ENCODE peak calls at places on chromosomes 3 and 15, in ten cellular contexts. Y is AG09309; L is NCI-H1417; P is stimulated activated CD8-positive, alpha-beta memory T cell treated with anti-CD3 and anti-CD28 coated beads, Interleukin-15, amount 100 ng/mL, for 24 hours; A is activated CD8-positive, alpha-beta memory T cell treated with anti-CD3 and anti-CD28 coated beads for 1 hour; S is M059J; O is HuH-7; F is activated gamma-delta T cell treated with anti-CD3 and anti-CD28 coated beads, Interleukin-2, amount 50 U/mL, for 16 hours; X is B cell; R is stimulated activated CD4-positive, alpha-beta T cell treated with anti-CD3 and anti-CD28 coated beads, Interleukin-15, amount 100 ng/mL, for 1 hour. M is an unnamed sample.
A peak's percentile ranks its signal among the peaks of the same experiment; 100 is the strongest.

GRCh38 chr3:112437146-112438022 is 61.9 kb downstream of the BTLA start:
- DNase-seq in S (peak; percentile 25), R (no peak), Y (peak; percentile 11), F (no peak), O (peak; percentile 16), L (peak; percentile 11), P (no peak), X (no peak), A (no peak), M (no peak)

GRCh38 chr15:78319588-78319987 is 20.2 kb upstream of the SKIC8 start:
- DNase-seq in P (no peak), Y (no peak), O (no peak), A (no peak), F (no peak), S (no peak), X (no peak), L (no peak), R (no peak), M (no peak)

GRCh38 chr3:150101016-150101415 is 130.3 kb upstream of the PFN2 start:
- DNase-seq in O (no peak), Y (no peak), P (no peak), X (no peak), A (no peak), L (no peak), S (no peak), F (no peak), R (no peak), M (no peak)

GRCh38 chr15:65688462-65688861 is 66.7 kb downstream of the SLC24A1 start:
- DNase-seq in X (no peak), S (no peak), F (no peak), P (no peak), A (no peak), L (no peak), Y (no peak), R (no peak), O (no peak), M (no peak)

GRCh38 chr3:40867826-40868225 is 331.5 kb upstream of the CTNNB1 start:
- DNase-seq in X (no peak), O (no peak), L (no peak), Y (no peak), S (no peak), R (no peak), F (no peak), P (no peak), A (no peak), M (no peak)

GRCh38 chr15:58628206-58629057 is 121.1 kb downstream of the ADAM10 start:
- DNase-seq in O (no peak), P (no peak), L (no peak), A (no peak), S (peak; percentile 8), Y (no peak), X (no peak), F (no peak), R (no peak), M (no peak)

GRCh38 chr3:104273046-104273649 is 1093.6 kb upstream of the ALCAM start:
- DNase-seq in R (no peak), Y (peak; percentile 17), F (no peak), S (peak; percentile 59), O (no peak), A (no peak), L (no peak), P (no peak), X (no peak), M (no peak)

GRCh38 chr15:77138167-77138522 is 67.2 kb upstream of the TSPAN3 start:
- DNase-seq in F (no peak), X (no peak), S (no peak), L (no peak), Y (no peak), R (no peak), A (no peak), P (no peak), O (no peak), M (no peak)

GRCh38 chr3:53803816-53804545 is 42.2 kb downstream of the CHDH start:
- DNase-seq in R (no peak), F (no peak), L (no peak), X (no peak), P (no peak), A (no peak), Y (no peak), S (no peak), O (no peak), M (no peak)

GRCh38 chr15:70561885-70562284 is 201.5 kb downstream of the UACA start:
- DNase-seq in X (no peak), A (no peak), O (no peak), F (no peak), S (no peak), Y (no peak), L (no peak), R (no peak), P (no peak), M (no peak)

GRCh38 chr3:142664311-142664710 is 59.5 kb upstream of the TRPC1 start:
- DNase-seq in Y (no peak), O (no peak), A (no peak), L (no peak), F (no peak), S (no peak), R (no peak), P (no peak), X (no peak), M (no peak)

GRCh38 chr15:87492321-87492720 is 764.2 kb downstream of the NTRK3 start:
- DNase-seq in R (no peak), F (no peak), S (no peak), X (no peak), L (no peak), O (no peak), Y (no peak), P (no peak), A (no peak), M (no peak)

GRCh38 chr3:123702720-123703119 is 117.9 kb upstream of the HACD2 start:
- DNase-seq in Y (no peak), X (no peak), A (no peak), O (no peak), P (no peak), L (no peak), S (no peak), F (no peak), R (no peak), M (no peak)

GRCh38 chr15:70505411-70505919 is 257.9 kb downstream of the UACA start:
- DNase-seq in X (no peak), P (no peak), R (no peak), O (no peak), F (no peak), A (no peak), Y (peak; percentile 60), L (no peak), S (peak; percentile 94), M (no peak)

GRCh38 chr3:146020969-146021368 is 140.0 kb downstream of the PLOD2 start:
- DNase-seq in S (peak; percentile 11), X (no peak), A (no peak), Y (no peak), L (no peak), O (peak; percentile 3), F (no peak), P (no peak), R (no peak), M (no peak)

GRCh38 chr3:78098367-78098766 is 1058.5 kb downstream of the ROBO2 start:
- DNase-seq in R (no peak), A (no peak), S (no peak), F (no peak), X (no peak), Y (no peak), P (no peak), O (no peak), L (no peak), M (no peak)

GRCh38 chr15:45729146-45729545 is 94.3 kb downstream of the SQOR start:
- DNase-seq in O (no peak), R (no peak), F (no peak), P (no peak), L (no peak), X (no peak), A (no peak), S (peak; percentile 71), Y (no peak), M (no peak)

GRCh38 chr3:9311265-9311664 is 51.6 kb upstream of the THUMPD3 start:
- DNase-seq in F (no peak), P (no peak), L (no peak), S (no peak), X (no peak), Y (no peak), A (no peak), O (no peak), R (no peak), M (no peak)

GRCh38 chr15:41892621-41893421 is 1.0 kb downstream of the SPTBN5 start:
- DNase-seq in R (no peak), L (no peak), O (no peak), S (no peak), F (no peak), Y (no peak), A (no peak), P (no peak), X (no peak), M (no peak)

GRCh38 chr15:58523634-58524033 is 91.8 kb downstream of the LIPC start:
- DNase-seq in P (no peak), X (no peak), R (no peak), F (no peak), L (no peak), A (no peak), Y (no peak), O (no peak), S (no peak), M (no peak)

GRCh38 chr15:99476413-99477222 is 89.2 kb upstream of the MEF2A start:
- DNase-seq in P (no peak), O (no peak), L (no peak), F (no peak), R (no peak), A (no peak), S (peak; percentile 96), Y (peak; percentile 97), X (peak; percentile 79), M (no peak)

GRCh38 chr3:185473290-185473815 is 25.5 kb downstream of the TMEM41A start:
- DNase-seq in L (no peak), A (no peak), X (no peak), R (no peak), F (no peak), P (no peak), O (no peak), Y (no peak), S (peak; percentile 94), M (no peak)

GRCh38 chr15:65653341-65653740 is 31.6 kb downstream of the SLC24A1 start:
- DNase-seq in O (no peak), L (no peak), Y (no peak), F (no peak), P (no peak), A (no peak), R (no peak), X (no peak), S (peak; percentile 51), M (no peak)

GRCh38 chr3:133426721-133427120 is 26.9 kb downstream of the BFSP2 start:
- DNase-seq in A (no peak), R (no peak), Y (peak; percentile 52), F (no peak), S (peak; percentile 36), O (no peak), L (no peak), X (no peak), P (no peak), M (no peak)